ENCODE peak calls at places on chromosomes 12 and 14, in seven cellular contexts. U, L, D, O, E, P and B are unnamed samples.

GRCh38 chr14:48983355-48983888 is 602.8 kb downstream of the RPS29 start:
- DNase-seq in U (no peak), L (no peak), D (no peak), O (no peak), E (no peak), P (no peak), B (no peak)

GRCh38 chr14:105455766-105456660 is 18.6 kb upstream of the CRIP2 start:
- DNase-seq in U (no peak), L (no peak), D (no peak), O (no peak), E (no peak), P (no peak), B (no peak)

GRCh38 chr14:93962701-93963601 is 13.4 kb downstream of the ASB2 start:
- DNase-seq in U (no peak), L (no peak), D (no peak), O (no peak), E (peak; percentile 75), P (no peak), B (no peak)

GRCh38 chr12:103840399-103840880 is 594 bp downstream of the NT5DC3 start:
- DNase-seq in U (peak; percentile 65), L (no peak), D (peak; percentile 64), O (no peak), E (peak; percentile 21), P (no peak), B (no peak)

GRCh38 chr12:120687570-120688289 is 781 bp downstream of the MLEC start:
- DNase-seq in U (peak; percentile 66), L (no peak), D (no peak), O (no peak), E (peak; percentile 40), P (no peak), B (no peak)

GRCh38 chr12:40502322-40502721 is 189.9 kb upstream of the CNTN1 start:
- DNase-seq in U (no peak), L (no peak), D (no peak), O (no peak), E (no peak), P (no peak), B (no peak)

GRCh38 chr12:130127909-130128763 is 34.1 kb upstream of the FZD10 start:
- DNase-seq in U (no peak), L (no peak), D (peak; percentile 62), O (no peak), E (no peak), P (no peak), B (no peak)

GRCh38 chr14:49986344-49987014 is 93.6 kb downstream of the ARF6 start:
- DNase-seq in U (no peak), L (no peak), D (no peak), O (no peak), E (no peak), P (no peak), B (no peak)

GRCh38 chr12:110528277-110528839 is 26.2 kb downstream of the RAD9B start:
- DNase-seq in U (no peak), L (no peak), D (no peak), O (no peak), E (no peak), P (no peak), B (no peak)